ENCODE peak calls at places on chromosomes 4 and X, in ten cellular contexts. O is right cardiac atrium, N is dorsolateral prefrontal cortex, E is upper lobe of right lung, T is SK-N-SH, X is NT2/D1, M is fibroblast of lung, H is left ventricle myocardium inferior, D is aorta, F is psoas muscle. I is an unnamed sample.

GRCh38 chrX:99078301-99078700 is 1331.8 kb downstream of the PCDH19 start:
- DNase-seq in N (no peak), D (no peak), F (no peak), T (no peak), H (no peak), E (no peak), O (no peak), X (no peak), M (no peak), I (no peak)

GRCh38 chrX:1389181-1389992 is 2.5 kb downstream of the SLC25A6 start:
- DNase-seq in O (peak), X (no peak), M (no peak), N (peak), D (peak), T (no peak), F (peak), E (peak), H (no peak), I (no peak)

GRCh38 chr4:150368667-150369066 is 213.3 kb upstream of the MAB21L2 start:
- DNase-seq in E (no peak), T (peak), D (no peak), H (no peak), O (no peak), N (no peak), F (no peak), X (no peak), M (no peak), I (no peak)

GRCh38 chr4:56972832-56973231 is 4.6 kb downstream of the NOA1 start:
- DNase-seq in X (no peak), N (no peak), M (no peak), D (no peak), F (no peak), O (no peak), E (no peak), H (no peak), T (no peak), I (no peak)

GRCh38 chr4:183413562-183414200 is 30.8 kb upstream of the CDKN2AIP start:
- DNase-seq in X (no peak), T (no peak), O (no peak), H (no peak), F (no peak), N (no peak), M (no peak), E (peak), D (no peak), I (no peak)

GRCh38 chrX:132958086-132958703 is at the start of gene HS6ST2:
- DNase-seq in E (peak), F (peak), H (no peak), O (peak), X (no peak), T (peak), M (no peak), D (no peak), N (no peak), I (no peak)

GRCh38 chr4:168769857-168770256 is 240.2 kb downstream of the CBR4 start:
- DNase-seq in N (no peak), D (no peak), M (no peak), E (no peak), T (no peak), X (no peak), F (no peak), H (no peak), O (no peak), I (no peak)

GRCh38 chrX:39730671-39731389 is 366.9 kb downstream of the BCOR start:
- DNase-seq in H (peak), D (peak), F (peak), E (peak), X (peak), O (peak), T (peak), M (peak), N (peak), I (peak)

GRCh38 chrX:39140581-39140980 is 339.3 kb downstream of the MID1IP1 start:
- DNase-seq in O (no peak), H (peak), M (no peak), X (no peak), D (no peak), E (no peak), T (no peak), N (no peak), F (peak), I (no peak)

GRCh38 chrX:28058906-28059305 is 77.7 kb upstream of the DCAF8L1 start:
- DNase-seq in X (no peak), F (no peak), M (no peak), H (no peak), D (no peak), T (no peak), E (no peak), N (no peak), O (no peak), I (no peak)

GRCh38 chrX:131735127-131735526 is 191.3 kb downstream of the OR13H1 start:
- DNase-seq in O (no peak), H (no peak), X (no peak), N (no peak), F (no peak), D (no peak), M (no peak), T (no peak), E (no peak), I (no peak)

GRCh38 chr4:56052966-56053365 is 104.2 kb downstream of the CEP135 start:
- DNase-seq in F (no peak), M (no peak), X (no peak), H (no peak), O (no peak), D (no peak), N (no peak), E (no peak), T (no peak), I (no peak)

GRCh38 chrX:119145241-119145653 is 17.6 kb upstream of the KIAA1210 start:
- DNase-seq in D (no peak), M (no peak), X (peak), F (no peak), T (no peak), H (no peak), O (no peak), N (no peak), E (no peak), I (no peak)

GRCh38 chr4:24262616-24263015 is 321.7 kb downstream of the DHX15 start:
- DNase-seq in M (peak), N (no peak), F (no peak), H (no peak), D (no peak), E (no peak), O (no peak), T (no peak), X (no peak), I (no peak)

GRCh38 chr4:181202249-181202648 is 1041.0 kb upstream of the TENM3 start:
- DNase-seq in T (no peak), O (no peak), N (no peak), M (no peak), H (no peak), F (no peak), D (no peak), E (no peak), X (no peak), I (no peak)

GRCh38 chr4:186400676-186401075 is 134.7 kb downstream of the F11 start:
- DNase-seq in E (no peak), F (no peak), X (no peak), M (peak), N (no peak), H (no peak), O (no peak), T (no peak), D (no peak), I (no peak)

GRCh38 chr4:34731045-34731444 is 1513.3 kb downstream of the ARAP2 start:
- DNase-seq in H (no peak), N (no peak), T (no peak), F (no peak), D (no peak), E (no peak), X (no peak), O (no peak), M (no peak), I (peak)

GRCh38 chrX:12984629-12985303 is 9.9 kb downstream of the TMSB4X start:
- DNase-seq in E (no peak), D (no peak), N (no peak), H (no peak), F (no peak), T (no peak), O (no peak), X (no peak), M (peak), I (peak)

GRCh38 chrX:73851014-73852009 is 288.3 kb downstream of the CHIC1 start:
- DNase-seq in E (no peak), O (peak), N (peak), F (peak), T (peak), H (no peak), M (peak), D (peak), X (no peak), I (no peak)

GRCh38 chrX:136250191-136251041 is 784 bp downstream of the MAP7D3 start:
- DNase-seq in T (no peak), N (no peak), X (no peak), E (no peak), M (peak), H (no peak), O (peak), D (no peak), F (no peak), I (no peak)

GRCh38 chr4:169220854-169221311 is 49.9 kb downstream of the SH3RF1 start:
- DNase-seq in D (no peak), N (no peak), X (no peak), M (no peak), E (no peak), F (no peak), H (no peak), T (no peak), O (no peak), I (no peak)

GRCh38 chrX:75596178-75596577 is 73.3 kb upstream of the ZDHHC15 start:
- DNase-seq in N (no peak), X (no peak), T (no peak), D (no peak), O (no peak), H (no peak), M (peak), E (no peak), F (no peak), I (no peak)

GRCh38 chr4:138542191-138542771 is 300.1 kb upstream of the SLC7A11 start:
- DNase-seq in D (no peak), X (no peak), T (no peak), O (no peak), H (no peak), N (no peak), E (no peak), M (peak), F (no peak), I (no peak)

GRCh38 chrX:124280294-124280902 is 52.1 kb upstream of the TEX13D start:
- DNase-seq in N (no peak), O (no peak), X (no peak), D (no peak), H (no peak), E (no peak), T (no peak), F (no peak), M (peak), I (no peak)

GRCh38 chr4:22030321-22030720 is 81.7 kb upstream of the KCNIP4 start:
- DNase-seq in O (no peak), M (no peak), E (no peak), D (no peak), H (no peak), N (no peak), T (no peak), X (no peak), F (no peak), I (no peak)

GRCh38 chr4:107167051-107167450 is 130.9 kb upstream of the DKK2 start:
- DNase-seq in T (no peak), O (no peak), H (no peak), M (no peak), X (no peak), N (no peak), E (no peak), F (no peak), D (no peak), I (no peak)

GRCh38 chr4:106604319-106605051 is 235.9 kb upstream of the GIMD1 start:
- DNase-seq in X (no peak), M (no peak), O (no peak), F (no peak), D (no peak), E (peak), T (no peak), H (no peak), N (no peak), I (no peak)

GRCh38 chr4:3420956-3421355 is 20.8 kb upstream of the HGFAC start:
- DNase-seq in F (peak), M (no peak), N (no peak), H (no peak), T (no peak), D (peak), E (peak), X (no peak), O (no peak), I (no peak)

GRCh38 chr4:100288167-100288566 is 97.9 kb upstream of the DDIT4L start:
- DNase-seq in H (no peak), E (no peak), D (no peak), T (no peak), X (no peak), F (no peak), O (no peak), N (no peak), M (peak), I (peak)

GRCh38 chr4:96134806-96135205 is 294.9 kb downstream of the PDHA2 start:
- DNase-seq in O (no peak), M (no peak), T (no peak), D (no peak), F (no peak), H (no peak), X (no peak), E (no peak), N (no peak), I (no peak)

GRCh38 chr4:39151120-39151713 is 31.1 kb upstream of the WDR19 start:
- DNase-seq in X (no peak), D (no peak), T (peak), O (no peak), N (no peak), H (no peak), F (no peak), M (peak), E (no peak), I (peak)

GRCh38 chr4:42923431-42923830 is 30.9 kb downstream of the GRXCR1 start:
- DNase-seq in F (no peak), E (no peak), O (no peak), M (no peak), T (no peak), N (no peak), X (no peak), H (no peak), D (no peak), I (no peak)

GRCh38 chr4:110705440-110705782 is 82.5 kb upstream of the PITX2 start:
- DNase-seq in M (no peak), X (no peak), H (no peak), O (no peak), E (no peak), N (no peak), F (no peak), D (no peak), T (no peak), I (no peak)

GRCh38 chr4:174340714-174341113 is 57.0 kb downstream of the CEP44 start:
- DNase-seq in T (no peak), X (no peak), F (no peak), M (no peak), O (no peak), E (no peak), N (no peak), H (no peak), D (no peak), I (no peak)

GRCh38 chrX:12777670-12778069 is 13.5 kb upstream of the PRPS2 start:
- DNase-seq in N (no peak), H (no peak), D (no peak), M (no peak), O (no peak), E (no peak), X (no peak), T (no peak), F (no peak), I (no peak)

GRCh38 chrX:153934473-153935325 is at the start of gene NAA10:
- DNase-seq in O (peak), M (peak), H (peak), D (peak), E (peak), X (no peak), N (no peak), T (peak), F (peak), I (no peak)

GRCh38 chr4:143399113-143399949 is 62.7 kb downstream of the GAB1 start:
- DNase-seq in N (no peak), F (no peak), O (no peak), M (no peak), E (no peak), T (peak), H (no peak), X (peak), D (no peak), I (no peak)

GRCh38 chr4:40281099-40281498 is 54.0 kb upstream of the CHRNA9 start:
- DNase-seq in O (no peak), F (no peak), X (no peak), D (no peak), T (no peak), E (no peak), N (no peak), M (no peak), H (no peak), I (no peak)

GRCh38 chrX:147522986-147523385 is 388.7 kb upstream of the FMR1 start:
- DNase-seq in D (no peak), T (no peak), M (no peak), N (no peak), H (no peak), E (no peak), F (no peak), X (no peak), O (no peak), I (no peak)

GRCh38 chr4:161642708-161643107 is 521.1 kb downstream of the FSTL5 start:
- DNase-seq in H (no peak), D (no peak), O (no peak), X (no peak), F (no peak), N (no peak), M (peak), E (no peak), T (peak), I (no peak)

DNA sequence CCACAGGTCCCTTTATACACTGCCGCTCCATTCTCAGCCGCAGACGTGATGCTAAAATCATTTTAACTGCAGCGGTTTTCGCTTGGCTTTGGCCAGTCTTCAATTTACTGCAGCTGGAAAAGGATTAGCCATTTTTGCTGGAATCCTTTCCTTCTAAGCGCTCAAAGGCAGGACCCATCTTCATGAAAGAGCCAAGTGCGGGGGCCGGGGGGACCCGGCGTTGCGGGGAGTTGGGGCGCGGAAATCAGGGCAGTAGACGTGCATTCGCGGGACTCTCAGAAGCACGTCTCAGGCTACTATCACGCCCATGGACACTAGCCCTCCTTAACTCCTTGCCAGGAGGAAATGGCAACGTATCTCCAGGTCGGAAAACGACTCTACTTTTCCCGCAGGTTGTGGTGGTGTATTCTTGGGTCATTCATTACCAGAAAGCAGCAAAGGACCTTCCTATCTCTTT is 1.7 kb upstream of the PCDH10 start:
- DNase-seq in N (no peak), T (no peak), X (no peak), O (no peak), E (no peak), H (no peak), F (no peak), M (no peak), D (peak), I (no peak)
- H3K4me3 ChIP-seq in N (peak), T (peak), X (peak), O (peak), E (peak), H (peak), F (peak), M (peak), D (peak), I (peak)

GRCh38 chr4:13535118-13535517 is 9.2 kb downstream of the NKX3-2 start:
- DNase-seq in E (no peak), X (no peak), T (peak), F (no peak), D (no peak), O (no peak), M (no peak), N (no peak), H (no peak), I (no peak)
- H3K4me3 ChIP-seq in E (no peak), X (no peak), T (no peak), F (no peak), D (no peak), O (no peak), M (no peak), N (no peak), H (no peak), I (no peak)

GRCh38 chr4:87975466-87975865 is at the start of gene SPP1:
- DNase-seq in F (no peak), H (no peak), E (no peak), T (peak), D (peak), O (no peak), M (peak), X (peak), N (peak), I (no peak)

GRCh38 chr4:87971866-87972265 is 3.6 kb upstream of the SPP1 start:
- DNase-seq in E (no peak), M (no peak), H (no peak), X (no peak), F (no peak), O (no peak), N (no peak), D (no peak), T (no peak), I (no peak)

GRCh38 chr4:87973283-87974169 is 2.0 kb upstream of the SPP1 start:
- DNase-seq in O (peak), T (peak), H (peak), E (no peak), F (no peak), X (peak), M (peak), N (peak), D (peak), I (peak)

GRCh38 chr4:87977521-87978278 is 2.2 kb downstream of the SPP1 start:
- DNase-seq in H (no peak), N (peak), D (no peak), E (no peak), M (no peak), T (no peak), O (no peak), X (no peak), F (no peak), I (no peak)

DNA sequence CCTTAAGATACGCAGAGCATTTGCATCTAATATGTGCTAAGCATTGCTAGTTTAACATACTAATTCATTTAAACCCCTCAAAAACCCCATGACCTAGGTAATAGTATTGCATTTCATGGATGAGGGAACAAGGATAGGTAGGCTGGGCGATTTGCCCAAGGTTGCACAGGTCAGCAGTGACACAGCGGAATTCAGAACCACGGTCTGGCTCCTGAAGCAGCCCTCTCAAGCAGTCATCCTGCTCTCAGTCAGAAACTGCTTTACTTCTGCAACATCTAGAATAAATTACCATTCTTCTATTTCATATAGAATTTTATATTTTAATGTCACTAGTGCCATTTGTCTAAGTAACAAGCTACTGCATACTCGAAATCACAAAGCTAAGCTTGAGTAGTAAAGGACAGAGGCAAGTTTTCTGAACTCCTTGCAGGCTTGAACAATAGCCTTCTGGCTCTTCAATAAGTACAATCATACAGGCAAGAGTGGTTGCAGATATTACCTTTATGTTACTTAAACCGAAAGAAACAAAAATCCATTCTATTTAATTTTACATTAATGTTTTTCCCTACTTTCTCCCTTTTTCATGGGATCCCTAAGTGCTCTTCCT is 555 bp upstream of the SPP1 start:
- DNase-seq in O (no peak), N (no peak), E (no peak), F (no peak), M (peak), T (no peak), H (no peak), X (no peak), D (no peak), I (no peak)
- H3K4me3 ChIP-seq in O (no peak), N (peak), E (no peak), F (no peak), M (no peak), T (no peak), H (no peak), X (peak), D (no peak), I (no peak)

DNA sequence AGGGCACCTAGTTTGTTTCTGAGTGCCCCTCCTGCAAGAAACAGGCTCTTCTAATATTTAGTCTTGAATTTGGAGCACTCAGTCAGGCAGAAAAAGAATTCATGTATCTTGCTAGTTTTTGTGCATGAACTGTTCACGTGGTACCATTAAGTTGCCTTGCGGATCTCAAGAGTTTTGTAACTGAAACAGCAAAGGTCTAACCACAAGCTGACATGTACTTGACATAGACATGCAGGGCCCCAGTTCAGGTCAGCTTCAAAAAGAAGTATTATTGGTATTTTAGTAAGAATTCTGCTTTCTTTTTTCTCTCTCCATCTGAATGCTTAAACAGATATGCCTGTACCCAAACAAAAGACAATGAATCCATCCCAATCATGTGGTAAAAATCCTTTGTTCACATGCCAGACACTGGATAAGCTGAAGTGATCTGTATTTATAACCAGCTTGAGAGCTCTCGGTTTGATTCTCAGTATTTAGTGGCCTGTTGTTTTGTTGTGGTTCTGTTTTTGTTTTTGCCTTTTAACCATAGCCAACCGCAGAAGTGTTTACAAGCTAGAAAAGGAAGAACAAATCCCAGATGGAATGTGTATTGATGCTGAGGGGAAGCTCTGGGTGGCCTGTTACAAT is 13.0 kb downstream of the RGN start:
- DNase-seq in M (peak), O (no peak), E (no peak), F (no peak), X (no peak), H (no peak), T (no peak), D (no peak), N (no peak), I (no peak)
- H3K4me3 ChIP-seq in M (no peak), O (no peak), E (no peak), F (no peak), X (no peak), H (no peak), T (no peak), D (no peak), N (peak), I (no peak)